ENCODE peak calls at places on chromosomes 2 and 18, in four cellular contexts. Z is pancreas, S is AG09309, G is cardiac muscle cell. A is an unnamed sample.

GRCh38 chr2:9565436-9566153 is 10.0 kb upstream of the ADAM17 start:
- DNase-seq in Z (peak), S (peak), G (peak), A (peak)

GRCh38 chr2:29329899-29330298 is 214.7 kb downstream of the CLIP4 start:
- DNase-seq in Z (no peak), S (no peak), G (no peak), A (no peak)

GRCh38 chr2:232260075-232260474 is 118.5 kb upstream of the ALPP start:
- DNase-seq in Z (no peak), S (peak), G (peak), A (peak)

GRCh38 chr18:56235061-56235772 is 403.2 kb downstream of the TXNL1 start:
- DNase-seq in Z (no peak), S (no peak), G (no peak), A (no peak)

GRCh38 chr2:15943378-15943851 is 3.1 kb downstream of the MYCN start:
- DNase-seq in Z (no peak), S (no peak), G (no peak), A (no peak)

GRCh38 chr2:67322361-67323001 is 74.7 kb upstream of the ETAA1 start:
- DNase-seq in Z (peak), S (no peak), G (peak), A (peak)

GRCh38 chr2:102891261-102891660 is 129.4 kb downstream of the TMEM182 start:
- DNase-seq in Z (no peak), S (no peak), G (peak), A (peak)

GRCh38 chr2:98489971-98490962 is 45.6 kb downstream of the INPP4A start:
- DNase-seq in Z (no peak), S (no peak), G (no peak), A (no peak)

GRCh38 chr18:36284671-36285295 is 12.7 kb upstream of the FHOD3 start:
- DNase-seq in Z (no peak), S (no peak), G (peak), A (no peak)

GRCh38 chr2:40371525-40372277 is 80.2 kb downstream of the SLC8A1 start:
- DNase-seq in Z (no peak), S (no peak), G (peak), A (peak)

GRCh38 chr2:143968860-143969259 is 551.1 kb downstream of the ZEB2 start:
- DNase-seq in Z (no peak), S (no peak), G (no peak), A (no peak)

GRCh38 chr18:36579311-36579710 is 249.5 kb downstream of the TPGS2 start:
- DNase-seq in Z (no peak), S (no peak), G (peak), A (no peak)

GRCh38 chr18:26738706-26739105 is 126.8 kb downstream of the AQP4 start:
- DNase-seq in Z (no peak), S (no peak), G (no peak), A (no peak)

DNA sequence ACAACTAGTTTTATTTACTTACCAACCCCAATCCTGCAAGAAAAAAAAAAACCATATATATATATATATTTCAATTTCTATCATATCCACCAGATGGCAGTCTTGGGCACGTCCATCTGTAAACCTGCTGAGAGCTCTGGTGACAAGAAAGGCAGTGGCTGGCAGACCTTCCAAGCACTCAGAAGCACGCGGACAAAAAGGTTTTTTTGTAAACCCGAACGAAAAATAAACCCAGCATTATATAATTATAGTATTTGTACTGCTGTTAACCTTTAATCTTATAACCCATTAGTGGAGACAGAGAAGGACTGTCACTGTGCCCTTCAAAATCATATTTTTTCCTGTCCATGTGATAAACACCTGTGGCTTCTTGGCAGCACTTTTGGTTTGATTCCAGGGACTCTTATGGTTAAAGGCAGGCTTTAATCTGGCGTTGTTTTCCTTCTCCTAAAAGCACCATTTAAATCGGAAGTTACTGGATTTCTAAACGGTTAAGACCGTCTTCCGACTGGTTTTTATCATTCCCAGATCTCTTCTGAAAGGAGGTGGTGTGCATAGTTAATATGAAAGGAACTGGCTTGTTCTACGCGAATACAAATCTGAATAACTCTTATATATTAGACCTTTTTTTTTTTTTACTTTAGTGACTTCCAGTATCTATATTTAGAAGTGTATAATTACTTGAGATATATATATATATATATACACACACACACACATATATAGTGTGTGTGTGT is 31.0 kb upstream of the SLC3A1 start:
- DNase-seq in Z (peak), S (no peak), G (peak), A (peak)
- H3K4me3 ChIP-seq in Z (no peak), S (no peak), G (no peak), A (no peak)

GRCh38 chr2:78118037-78118436 is 595.9 kb upstream of the LRRTM4 start:
- DNase-seq in Z (no peak), S (no peak), G (no peak), A (no peak)
- H3K4me3 ChIP-seq in Z (no peak), S (no peak), G (no peak), A (no peak)

GRCh38 chr2:201931955-201932354 is 101.7 kb upstream of the FZD7 start:
- DNase-seq in Z (no peak), S (peak), G (no peak), A (no peak)

GRCh38 chr2:201931475-201931874 is 102.2 kb upstream of the FZD7 start:
- DNase-seq in Z (no peak), S (no peak), G (no peak), A (no peak)

GRCh38 chr2:201930831-201931230 is 102.8 kb upstream of the FZD7 start:
- DNase-seq in Z (no peak), S (no peak), G (no peak), A (no peak)

GRCh38 chr2:201932511-201932910 is 101.1 kb upstream of the FZD7 start:
- DNase-seq in Z (no peak), S (no peak), G (no peak), A (no peak)

DNA sequence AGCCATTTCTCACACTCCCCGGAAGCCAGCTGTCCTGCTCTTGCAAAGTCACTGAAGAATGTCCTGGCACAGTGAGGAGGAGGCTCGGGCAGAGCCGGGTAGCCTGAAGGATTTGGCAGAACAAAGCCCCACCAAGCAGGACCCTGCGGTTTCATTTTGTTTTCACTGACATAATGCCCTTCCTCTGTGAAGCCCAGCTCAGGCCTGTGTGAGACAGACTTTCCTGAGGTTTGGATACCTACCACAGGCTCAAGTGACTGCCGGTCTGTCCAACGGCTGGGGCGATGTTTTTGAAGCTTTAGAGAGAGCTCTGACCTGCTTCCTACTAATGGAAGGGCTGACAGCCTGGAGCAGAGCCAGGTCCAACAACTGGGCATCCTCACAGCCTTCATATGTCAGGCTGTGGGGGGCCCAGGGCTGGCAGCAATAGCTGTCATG is 99.8 kb upstream of the FZD7 start:
- DNase-seq in Z (no peak), S (no peak), G (peak), A (no peak)
- H3K4me3 ChIP-seq in Z (no peak), S (no peak), G (no peak), A (no peak)

GRCh38 chr2:196365923-196366322 is 194.5 kb upstream of the STK17B start:
- DNase-seq in Z (no peak), S (no peak), G (no peak), A (no peak)
- H3K4me3 ChIP-seq in Z (no peak), S (no peak), G (no peak), A (no peak)

GRCh38 chr2:236550701-236551465 is 18.7 kb upstream of the ACKR3 start:
- DNase-seq in Z (no peak), S (no peak), G (no peak), A (no peak)

GRCh38 chr2:236550298-236550697 is 19.3 kb upstream of the ACKR3 start:
- DNase-seq in Z (no peak), S (no peak), G (no peak), A (no peak)

GRCh38 chr2:236552586-236552985 is 17.0 kb upstream of the ACKR3 start:
- DNase-seq in Z (no peak), S (no peak), G (peak), A (no peak)

GRCh38 chr2:236553522-236553921 is 16.1 kb upstream of the ACKR3 start:
- DNase-seq in Z (no peak), S (no peak), G (no peak), A (no peak)

DNA sequence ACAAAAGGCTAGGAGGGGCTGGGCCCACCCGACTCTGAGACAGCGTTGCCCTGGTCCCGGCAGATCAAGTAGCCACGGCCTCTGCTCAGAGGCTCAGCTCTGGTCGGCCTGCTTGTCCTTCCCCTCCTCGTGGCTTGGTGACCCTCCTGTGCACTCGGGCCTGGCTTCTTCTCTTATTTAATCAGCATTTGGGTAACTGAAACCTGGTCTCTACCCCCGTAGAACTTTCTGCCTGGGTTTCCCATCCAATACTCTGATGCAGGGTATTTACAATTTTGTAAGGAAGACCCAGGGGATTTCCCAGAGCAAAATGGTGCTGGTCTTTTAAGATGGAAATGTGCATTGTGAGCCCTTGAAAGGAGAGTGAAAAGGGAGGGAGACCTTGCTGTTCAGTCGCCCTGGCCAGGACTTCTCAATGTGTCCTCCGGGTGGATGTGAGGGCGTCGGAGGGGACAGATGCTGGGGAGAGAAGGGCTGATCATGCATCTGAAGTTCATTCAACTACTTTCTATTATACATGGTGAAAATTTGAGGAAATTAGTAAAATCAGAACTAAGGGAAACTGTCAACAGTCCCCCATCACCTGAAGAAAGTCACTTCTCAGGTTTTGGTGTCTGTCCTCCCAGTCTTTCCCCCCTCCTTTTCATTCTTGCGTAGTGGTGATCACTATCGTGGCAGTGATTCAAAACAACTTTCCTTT is 17.6 kb upstream of the ACKR3 start:
- DNase-seq in Z (no peak), S (no peak), G (no peak), A (no peak)
- H3K4me3 ChIP-seq in Z (no peak), S (no peak), G (no peak), A (no peak)

A was measured in kidney epithelial cell.